ENCODE peak calls at places on chromosomes 3 and 15, in seven cellular contexts. U is GM23338, J is mesendoderm, T is PC-3, P is HepG2, G is fibroblast of lung, W is mesenchymal stem cell. L is an unnamed sample.

GRCh38 chr15:84980196-84981053 is 1.2 kb upstream of the PDE8A start:
- DNase-seq in U (peak; percentile 93), J (peak; percentile 93), T (peak; percentile 74), P (peak; percentile 75), G (peak; percentile 90), W (peak; percentile 94), L (peak; percentile 67)

GRCh38 chr3:136728918-136729317 is 23.3 kb downstream of the STAG1 start:
- DNase-seq in U (peak; percentile 44), J (peak; percentile 66), T (no peak), P (no peak), G (peak; percentile 89), W (peak; percentile 93), L (no peak)

GRCh38 chr15:71115567-71116351 is 488 bp downstream of the THSD4 start:
- DNase-seq in U (peak; percentile 67), J (peak; percentile 64), T (peak; percentile 62), P (no peak), G (peak; percentile 63), W (peak; percentile 53), L (no peak)

GRCh38 chr15:65431731-65432130 is 9.0 kb upstream of the IGDCC4 start:
- DNase-seq in U (no peak), J (no peak), T (no peak), P (no peak), G (no peak), W (no peak), L (no peak)

GRCh38 chr15:88911766-88912118 is 1.4 kb downstream of the MFGE8 start:
- DNase-seq in U (peak; percentile 63), J (peak; percentile 92), T (peak; percentile 65), P (no peak), G (peak; percentile 78), W (peak; percentile 54), L (no peak)

GRCh38 chr15:75727031-75727531 is 14.4 kb upstream of the CSPG4 start:
- DNase-seq in U (no peak), J (no peak), T (no peak), P (no peak), G (no peak), W (no peak), L (no peak)

GRCh38 chr15:70432924-70433500 is 330.3 kb downstream of the UACA start:
- DNase-seq in U (no peak), J (no peak), T (no peak), P (no peak), G (no peak), W (no peak), L (no peak)

GRCh38 chr3:2096196-2096595 is 2.5 kb upstream of the CNTN4 start:
- DNase-seq in U (no peak), J (no peak), T (no peak), P (no peak), G (no peak), W (no peak), L (no peak)

GRCh38 chr3:22713936-22714335 is 489.2 kb upstream of the UBE2E2 start:
- DNase-seq in U (no peak), J (no peak), T (peak; percentile 90), P (peak; percentile 2), G (peak; percentile 94), W (peak; percentile 92), L (no peak)

GRCh38 chr15:52294881-52295420 is 653 bp downstream of the MYO5C start:
- DNase-seq in U (peak; percentile 40), J (peak; percentile 7), T (peak; percentile 4), P (peak; percentile 47), G (no peak), W (no peak), L (no peak)

GRCh38 chr15:82968066-82968465 is 15.5 kb upstream of the HOMER2 start:
- DNase-seq in U (no peak), J (no peak), T (no peak), P (no peak), G (peak; percentile 75), W (no peak), L (no peak)

GRCh38 chr15:57553526-57553925 is 38.2 kb upstream of the MYZAP start:
- DNase-seq in U (peak; percentile 35), J (peak; percentile 57), T (no peak), P (no peak), G (no peak), W (no peak), L (no peak)

GRCh38 chr15:35874260-35874905 is 328.4 kb upstream of the DPH6 start:
- DNase-seq in U (no peak), J (peak; percentile 18), T (peak; percentile 92), P (no peak), G (peak; percentile 76), W (peak; percentile 58), L (peak; percentile 6)

DNA sequence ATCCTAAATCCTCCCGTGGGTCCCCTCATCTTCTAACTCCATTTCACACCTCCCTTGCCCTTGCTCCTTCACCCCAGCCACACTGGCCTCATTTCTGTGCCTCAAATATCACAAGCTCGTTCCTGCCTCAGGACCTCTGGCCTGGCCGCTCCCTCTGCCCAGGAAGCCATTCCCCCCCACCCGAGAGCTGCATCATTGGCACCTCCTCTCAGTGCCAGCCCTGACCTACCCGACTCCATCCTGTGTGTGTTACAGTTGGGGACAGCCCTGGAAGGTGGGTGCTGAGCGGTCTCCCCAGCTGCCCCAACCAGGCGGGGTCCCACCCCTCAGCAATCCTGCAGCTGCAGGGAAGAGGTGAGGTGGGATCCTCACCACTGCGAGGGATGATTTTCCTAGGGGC is 14.5 kb downstream of the PLXND1 start:
- DNase-seq in U (no peak), J (no peak), T (no peak), P (no peak), G (no peak), W (no peak), L (no peak)
- H3K4me2 ChIP-seq in U (peak overlapping the region; percentile 84), J (no peak overlapping the region), T (no peak overlapping the region), P (no peak overlapping the region), G (no peak overlapping the region), W (no peak overlapping the region), L (no peak overlapping the region)

GRCh38 chr15:77415450-77416448 is 4.2 kb downstream of the PEAK1 start:
- DNase-seq in U (peak; percentile 52), J (no peak), T (no peak), P (no peak), G (peak; percentile 46), W (no peak), L (no peak)
- H3K4me2 ChIP-seq in U (peak overlapping the region; percentile 50), J (no peak overlapping the region), T (no peak overlapping the region), P (no peak overlapping the region), G (peak overlapping the region; percentile 52), W (no peak overlapping the region), L (no peak overlapping the region)

GRCh38 chr15:41564960-41565502 is 6.0 kb downstream of the TYRO3 start:
- DNase-seq in U (no peak), J (no peak), T (no peak), P (no peak), G (no peak), W (no peak), L (no peak)
- H3K4me2 ChIP-seq in U (peak overlapping the region; percentile 71), J (no peak overlapping the region), T (no peak overlapping the region), P (peak overlapping the region; percentile 38), G (no peak overlapping the region), W (no peak overlapping the region), L (no peak overlapping the region)

DNA sequence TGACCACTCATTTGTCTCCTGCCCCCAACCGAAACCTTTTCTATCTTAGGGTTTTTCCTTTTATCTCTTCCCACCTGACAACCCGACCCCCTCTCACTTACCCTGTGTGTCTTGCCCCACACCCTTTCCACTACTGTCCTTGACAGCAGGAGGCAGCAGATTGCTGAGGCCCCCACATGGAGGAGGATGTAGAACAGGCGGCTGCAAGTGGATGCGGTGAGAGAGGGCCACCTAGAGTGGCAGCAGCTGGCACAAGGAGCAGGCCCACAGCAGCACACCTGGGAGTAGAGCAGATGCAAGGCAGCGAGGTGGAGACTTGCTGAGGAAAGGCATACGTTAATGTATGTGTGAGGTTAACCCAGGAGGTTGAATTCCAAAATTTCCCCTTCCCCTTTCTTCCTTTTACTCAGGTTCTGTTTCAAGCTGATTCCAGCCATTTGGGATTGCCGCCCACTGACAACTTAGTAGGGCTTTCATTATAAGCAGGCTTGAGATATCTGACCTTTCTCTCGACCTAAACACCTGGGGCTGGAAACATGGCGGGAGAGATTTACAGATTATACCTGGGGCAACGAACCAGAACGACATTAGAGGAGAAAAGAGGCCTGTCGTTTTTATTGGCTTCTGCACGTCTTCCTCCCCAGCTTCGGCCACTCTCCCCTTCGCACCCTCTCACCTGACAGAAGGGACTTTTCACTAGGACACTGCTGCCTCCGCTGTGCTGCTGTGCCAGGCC is 643 bp downstream of the SERINC4 start:
- DNase-seq in U (no peak), J (peak; percentile 41), T (no peak), P (no peak), G (no peak), W (no peak), L (no peak)
- H3K4me2 ChIP-seq in U (peak overlapping the region; percentile 61), J (no peak overlapping the region), T (peak overlapping the region; percentile 56), P (no peak overlapping the region), G (no peak overlapping the region), W (no peak overlapping the region), L (no peak overlapping the region)

L was measured in HCT116.